ENCODE peak calls at places on chromosome 21, in ten cellular contexts. C is psoas muscle; G is GM23338; Q is heart left ventricle; T is CD8-positive, alpha-beta memory T cell; V is iPS DF 6.9; D is DND-41; P is upper lobe of right lung; O is prostate gland; X is A673. K is an unnamed sample. For H3K27me3 and H3K4me1, the result is how much of the 10 kb centered on the place peaks cover.

GRCh38 chr21:36156815-36157670 is at the start of gene DOP1B:
- DNase-seq in V (no peak), C (no peak), X (peak), O (no peak), D (peak), Q (no peak), G (peak), P (no peak), T (no peak), K (no peak)

GRCh38 chr21:30102881-30103280 is 63.7 kb downstream of the CLDN17 start:
- DNase-seq in P (no peak), O (no peak), G (no peak), C (no peak), T (no peak), X (no peak), V (no peak), D (no peak), Q (no peak), K (no peak)

GRCh38 chr21:33185852-33186251 is 43.9 kb upstream of the IFNAR2 start:
- DNase-seq in C (no peak), V (no peak), Q (no peak), X (no peak), G (no peak), D (no peak), T (peak), P (no peak), O (no peak), K (peak)

GRCh38 chr21:36630485-36631206 is 68.3 kb upstream of the SIM2 start:
- DNase-seq in G (peak), T (peak), Q (peak), D (peak), C (no peak), V (peak), O (peak), P (peak), X (peak), K (no peak)

GRCh38 chr21:14543983-14544382 is 2.1 kb downstream of the SAMSN1 start:
- DNase-seq in O (no peak), P (no peak), G (no peak), V (no peak), Q (no peak), D (no peak), T (no peak), X (no peak), C (no peak), K (no peak)

GRCh38 chr21:32257952-32258785 is 20.7 kb downstream of the MIS18A start:
- DNase-seq in X (peak), D (peak), V (peak), P (no peak), G (peak), C (peak), T (no peak), O (peak), Q (peak), K (no peak)

GRCh38 chr21:45019076-45019886 is 55.1 kb upstream of the ADARB1 start:
- DNase-seq in D (no peak), T (no peak), P (peak), Q (peak), C (peak), G (peak), O (no peak), V (no peak), X (peak), K (no peak)

GRCh38 chr21:40047993-40048730 is 180.9 kb downstream of the PCP4 start:
- DNase-seq in Q (no peak), D (no peak), P (no peak), O (no peak), G (no peak), C (no peak), X (no peak), V (no peak), T (no peak), K (no peak)

GRCh38 chr21:32475162-32475812 is 62.8 kb downstream of the EVA1C start:
- DNase-seq in C (no peak), Q (no peak), V (no peak), O (no peak), P (no peak), T (no peak), D (no peak), G (no peak), X (no peak), K (no peak)

GRCh38 chr21:35933466-35933865 is 126.9 kb downstream of the SETD4 start:
- DNase-seq in P (no peak), G (peak), Q (peak), T (no peak), O (no peak), C (peak), V (peak), D (no peak), X (peak), K (no peak)

GRCh38 chr21:30984897-30985296 is 53.4 kb downstream of the KRTAP19-8 start:
- DNase-seq in V (no peak), P (no peak), G (no peak), C (no peak), Q (no peak), X (no peak), O (no peak), T (no peak), D (no peak), K (no peak)

GRCh38 chr21:33089439-33089838 is 19.5 kb downstream of the OLIG1 start:
- DNase-seq in C (no peak), O (no peak), G (no peak), P (no peak), Q (no peak), X (no peak), V (no peak), D (no peak), T (no peak), K (no peak)

GRCh38 chr21:36966066-36966845 is at the start of gene HLCS:
- DNase-seq in D (peak), T (peak), O (peak), Q (peak), P (peak), C (peak), X (peak), G (peak), V (no peak), K (peak)

GRCh38 chr21:32101206-32101763 is 177.6 kb downstream of the MIS18A start:
- DNase-seq in O (no peak), P (no peak), G (no peak), V (no peak), D (no peak), T (no peak), C (no peak), X (no peak), Q (no peak), K (no peak)

GRCh38 chr21:34004984-34005383 is 68.4 kb upstream of the MRPS6 start:
- DNase-seq in D (no peak), X (no peak), C (no peak), O (no peak), P (no peak), Q (peak), T (no peak), V (no peak), G (no peak), K (no peak)

GRCh38 chr21:34790341-34790740 is 121.5 kb downstream of the CLIC6 start:
- DNase-seq in G (no peak), X (no peak), T (no peak), D (no peak), V (no peak), P (no peak), C (no peak), Q (no peak), O (no peak), K (no peak)

GRCh38 chr21:31182231-31183129 is 144.2 kb upstream of the KRTAP19-8 start:
- DNase-seq in G (no peak), V (no peak), D (peak), C (no peak), X (no peak), Q (no peak), T (peak), P (no peak), O (no peak), K (peak)

GRCh38 chr21:43866233-43866632 is 1.2 kb downstream of the AGPAT3 start:
- DNase-seq in Q (peak), C (peak), V (no peak), D (peak), T (peak), X (peak), P (no peak), O (peak), G (peak), K (peak)
- H3K27me3 ChIP-seq in Q (under half), C (under half), V (under half), D (under half), T (under half), X (under half), P (under half), O (under half), G (under half), K (under half)

DNA sequence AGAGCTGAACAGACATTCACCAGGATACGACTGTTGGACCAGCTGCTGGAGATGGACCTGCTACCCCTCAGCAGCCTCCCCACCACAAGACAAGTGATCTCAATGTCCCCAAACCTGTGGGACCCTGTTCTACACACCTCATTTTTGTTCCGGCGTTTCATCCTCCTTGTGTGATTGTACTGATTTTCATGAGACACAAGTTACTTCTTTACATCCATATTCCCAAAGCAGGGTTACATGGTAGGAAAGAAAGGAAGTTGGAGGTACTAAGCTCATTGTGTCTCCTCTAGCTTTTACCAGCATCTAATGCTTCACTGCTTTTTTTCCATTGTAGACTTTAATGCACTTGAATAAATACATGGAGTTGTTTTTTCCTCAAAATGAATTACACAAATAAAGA is 8.7 kb downstream of the ADAMTS1 start:
- DNase-seq in X (no peak), T (no peak), Q (no peak), C (no peak), V (no peak), P (no peak), G (no peak), O (no peak), D (no peak), K (no peak)
- H3K4me1 ChIP-seq in X (under half), T (under half), Q (under half), C (under half), V (under half), P (under half), G (under half), O (under half), D (half or more), K (under half)

GRCh38 chr21:41663805-41664788 is 102.8 kb downstream of the RIPK4 start:
- DNase-seq in G (no peak), D (no peak), C (no peak), V (no peak), T (no peak), Q (no peak), O (no peak), P (no peak), X (no peak), K (no peak)
- H3K27ac ChIP-seq in G (no peak), D (no peak), C (no peak), V (no peak), T (no peak), Q (no peak), O (peak), P (peak), X (no peak), K (no peak)

GRCh38 chr21:42466700-42467612 is 29.1 kb downstream of the RSPH1 start:
- DNase-seq in T (no peak), G (peak), D (no peak), C (peak), Q (no peak), O (peak), V (no peak), P (no peak), X (peak), K (no peak)
- H3K27me3 ChIP-seq in T (under half), G (under half), D (under half), C (under half), Q (under half), O (under half), V (under half), P (under half), X (under half), K (under half)

DNA sequence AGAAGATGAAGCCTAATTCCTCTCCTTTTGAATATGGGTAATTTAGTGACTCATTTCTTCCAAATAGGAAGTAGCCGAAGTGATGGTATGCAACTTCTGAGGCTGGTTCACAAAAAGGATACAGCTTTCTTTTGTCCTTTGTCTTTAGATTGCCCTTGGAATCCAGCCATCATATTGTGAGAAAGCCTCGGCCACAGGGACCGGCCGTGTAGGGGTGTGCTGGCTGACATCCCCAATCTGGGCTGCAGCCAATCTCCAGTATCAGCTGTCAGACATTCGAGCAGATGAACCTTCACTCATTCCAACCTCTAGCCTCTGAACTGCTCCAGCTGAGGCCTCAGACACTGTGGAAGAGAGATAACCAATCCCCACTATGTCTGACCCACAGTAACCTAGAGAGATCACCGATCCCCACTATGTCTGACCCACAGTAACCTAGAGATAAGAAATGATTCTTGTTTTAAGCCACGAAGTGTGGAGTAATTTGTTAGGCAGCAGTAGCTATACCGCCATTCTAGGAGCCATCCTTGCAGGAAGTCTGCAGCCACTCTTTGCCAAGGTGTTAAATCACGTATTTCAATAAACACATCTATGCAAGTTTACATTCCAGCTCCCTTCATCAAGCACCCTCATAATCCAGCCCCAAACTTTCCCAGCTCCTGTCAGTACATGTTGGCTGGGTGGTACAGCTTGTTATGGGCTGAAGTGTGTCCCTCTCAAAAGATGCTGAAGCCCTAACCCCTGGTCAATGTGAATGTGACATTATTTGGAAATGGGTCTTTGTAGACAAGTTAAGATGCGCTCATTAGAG is 2.9 kb upstream of the DIP2A start:
- DNase-seq in P (no peak), Q (peak), G (no peak), O (no peak), D (no peak), V (no peak), X (peak), C (no peak), T (no peak), K (no peak)
- H3K4me1 ChIP-seq in P (under half), Q (under half), G (under half), O (under half), D (under half), V (under half), X (under half), C (under half), T (under half), K (under half)

GRCh38 chr21:46250146-46250725 is 21.7 kb upstream of the LSS start:
- DNase-seq in T (no peak), D (no peak), X (no peak), C (no peak), V (no peak), P (no peak), G (no peak), O (no peak), Q (no peak), K (no peak)
- H3K27ac ChIP-seq in T (no peak), D (no peak), X (no peak), C (peak), V (no peak), P (no peak), G (no peak), O (no peak), Q (no peak), K (no peak)

GRCh38 chr21:41161428-41161827 is 6.5 kb upstream of the BACE2 start:
- DNase-seq in O (no peak), Q (no peak), V (no peak), T (no peak), X (no peak), D (no peak), C (no peak), P (no peak), G (no peak), K (no peak)

GRCh38 chr21:41162111-41162510 is 5.8 kb upstream of the BACE2 start:
- DNase-seq in G (no peak), X (no peak), P (no peak), C (no peak), T (no peak), V (no peak), D (no peak), O (no peak), Q (no peak), K (no peak)

GRCh38 chr21:41163086-41163485 is 4.9 kb upstream of the BACE2 start:
- DNase-seq in G (no peak), Q (no peak), P (no peak), T (no peak), C (no peak), V (no peak), D (no peak), X (no peak), O (no peak), K (no peak)

GRCh38 chr21:41156128-41156527 is 11.8 kb upstream of the BACE2 start:
- DNase-seq in P (no peak), D (no peak), T (no peak), V (no peak), Q (no peak), C (no peak), G (no peak), O (no peak), X (no peak), K (no peak)

DNA sequence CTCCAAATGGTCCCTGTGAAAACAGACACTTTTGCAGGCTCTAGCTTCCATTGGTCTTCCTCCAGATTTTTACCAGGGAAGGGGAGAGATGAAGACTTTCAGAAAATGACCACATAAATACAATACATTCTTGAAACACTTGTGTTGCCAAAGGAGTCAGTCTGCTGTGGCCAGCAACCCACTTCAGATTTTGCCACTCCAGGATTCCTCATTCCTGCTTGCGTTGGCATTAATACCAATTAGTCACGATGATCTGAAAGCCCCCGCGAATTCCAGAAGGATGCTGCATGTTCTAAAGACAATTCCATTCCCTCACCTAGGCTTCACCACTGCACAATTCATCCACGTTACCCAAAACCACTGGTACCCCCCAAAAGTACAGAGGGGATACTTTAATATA is 7.9 kb upstream of the BACE2 start:
- DNase-seq in C (no peak), D (no peak), V (no peak), X (no peak), T (no peak), Q (no peak), G (no peak), O (no peak), P (no peak), K (no peak)
- H3K27me3 ChIP-seq in C (under half), D (under half), V (under half), X (under half), T (under half), Q (under half), G (under half), O (under half), P (under half), K (under half)

GRCh38 chr21:26126168-26126553 is 44.4 kb downstream of the APP start:
- DNase-seq in P (no peak), Q (no peak), C (no peak), O (no peak), V (no peak), G (no peak), T (no peak), X (no peak), D (no peak), K (no peak)
- H3K4me1 ChIP-seq in P (under half), Q (half or more), C (under half), O (under half), V (under half), G (half or more), T (under half), X (half or more), D (under half), K (under half)

K was measured in CD4-positive, alpha-beta memory T cell.